ENCODE peak calls at places on chromosomes 2 and 18, in ten cellular contexts. V is cardiac muscle cell, L is fibroblast of pulmonary artery, H is NB4, B is K562, F is stomach, C is endodermal cell, O is pancreas, J is psoas muscle, Q is testis. S is an unnamed sample.

GRCh38 chr2:37282746-37283145 is 41.9 kb downstream of the PRKD3 start:
- DNase-seq in C (no peak), J (no peak), B (no peak), H (no peak), L (peak), Q (no peak), F (no peak), V (peak), O (no peak), S (no peak)

GRCh38 chr2:201961401-201961800 is 72.3 kb upstream of the FZD7 start:
- DNase-seq in B (no peak), V (no peak), J (no peak), C (no peak), H (no peak), L (no peak), Q (no peak), F (no peak), O (no peak), S (no peak)

GRCh38 chr2:191598296-191598695 is 79.6 kb upstream of the NABP1 start:
- DNase-seq in Q (no peak), B (no peak), H (no peak), C (no peak), L (no peak), V (no peak), F (no peak), J (no peak), O (no peak), S (no peak)

GRCh38 chr2:237486819-237487448 is at the start of gene MLPH:
- DNase-seq in O (peak), J (peak), C (peak), F (peak), Q (peak), V (peak), B (no peak), H (no peak), L (no peak), S (no peak)

GRCh38 chr2:230627806-230628724 is 84.6 kb upstream of the CAB39 start:
- DNase-seq in H (no peak), Q (no peak), O (no peak), V (peak), L (peak), C (no peak), J (no peak), F (peak), B (peak), S (no peak)

GRCh38 chr2:109210431-109211200 is 81.6 kb downstream of the SH3RF3 start:
- DNase-seq in B (no peak), H (no peak), Q (no peak), C (peak), V (no peak), L (peak), F (no peak), O (no peak), J (no peak), S (no peak)

GRCh38 chr2:101399001-101399794 is 11.9 kb upstream of the CREG2 start:
- DNase-seq in F (no peak), J (no peak), V (no peak), O (no peak), B (no peak), C (no peak), L (no peak), H (peak), Q (no peak), S (no peak)

GRCh38 chr2:199955007-199955338 is 318 bp downstream of the TYW5 start:
- DNase-seq in L (peak), H (no peak), J (no peak), Q (no peak), V (no peak), C (no peak), O (no peak), B (no peak), F (no peak), S (no peak)

GRCh38 chr2:20171445-20171977 is 53.4 kb downstream of the SDC1 start:
- DNase-seq in H (no peak), V (no peak), B (no peak), Q (no peak), C (peak), L (no peak), F (peak), J (no peak), O (no peak), S (no peak)

GRCh38 chr18:34744569-34744968 is 34.5 kb downstream of the DTNA start:
- DNase-seq in F (no peak), V (peak), L (no peak), J (no peak), O (no peak), B (no peak), Q (no peak), C (no peak), H (no peak), S (no peak)

GRCh38 chr2:204749319-204749718 is 204.0 kb downstream of the PARD3B start:
- DNase-seq in V (peak), Q (no peak), H (no peak), J (no peak), O (no peak), B (no peak), L (peak), F (no peak), C (no peak), S (no peak)

GRCh38 chr2:159912580-159912979 is 114.6 kb upstream of the CD302 start:
- DNase-seq in C (no peak), Q (no peak), F (no peak), V (no peak), O (no peak), H (no peak), B (no peak), L (no peak), J (no peak), S (no peak)

GRCh38 chr2:108635630-108636354 is 83.5 kb upstream of the RANBP2 start:
- DNase-seq in H (no peak), Q (no peak), O (no peak), F (no peak), J (no peak), B (no peak), V (no peak), L (no peak), C (no peak), S (no peak)

GRCh38 chr18:68448736-68449135 is 266.2 kb downstream of the TMX3 start:
- DNase-seq in L (peak), V (peak), F (no peak), B (no peak), Q (no peak), H (no peak), J (no peak), O (no peak), C (no peak), S (no peak)

GRCh38 chr2:30265441-30266015 is 34.2 kb downstream of the LBH start:
- DNase-seq in Q (no peak), F (no peak), C (no peak), J (no peak), B (no peak), L (peak), O (no peak), V (peak), H (no peak), S (no peak)

GRCh38 chr2:202215179-202215578 is 23.2 kb downstream of the SUMO1 start:
- DNase-seq in F (no peak), O (no peak), V (peak), J (no peak), Q (no peak), C (no peak), B (no peak), L (no peak), H (no peak), S (no peak)

GRCh38 chr2:21118302-21118920 is 5.4 kb upstream of the TDRD15 start:
- DNase-seq in V (peak), F (no peak), C (peak), B (peak), Q (peak), O (no peak), J (no peak), L (peak), H (peak), S (peak)

GRCh38 chr2:61898810-61899209 is 6.7 kb upstream of the COMMD1 start:
- DNase-seq in J (no peak), V (peak), H (peak), B (no peak), F (no peak), C (no peak), Q (peak), L (peak), O (no peak), S (no peak)

GRCh38 chr2:223941579-223942277 is 3.4 kb downstream of the WDFY1 start:
- DNase-seq in Q (no peak), F (no peak), H (no peak), O (no peak), B (no peak), J (no peak), V (peak), L (peak), C (no peak), S (no peak)

GRCh38 chr2:169038338-169038757 is 7.2 kb upstream of the ABCB11 start:
- DNase-seq in O (no peak), J (no peak), Q (no peak), V (peak), B (peak), H (peak), L (peak), C (no peak), F (no peak), S (no peak)

GRCh38 chr2:97678217-97678762 is 8.8 kb downstream of the C2orf92 start:
- DNase-seq in F (no peak), J (no peak), Q (no peak), O (no peak), H (peak), L (peak), C (no peak), V (no peak), B (no peak), S (no peak)

GRCh38 chr2:30915485-30915884 is 108.2 kb upstream of the CAPN13 start:
- DNase-seq in V (no peak), C (peak), H (peak), L (no peak), O (no peak), B (peak), F (peak), Q (peak), J (no peak), S (no peak)

GRCh38 chr2:118249531-118249930 is 161.3 kb downstream of the INSIG2 start:
- DNase-seq in L (no peak), H (peak), V (peak), O (no peak), F (no peak), Q (no peak), B (no peak), C (peak), J (no peak), S (no peak)

GRCh38 chr2:70328921-70329561 is 27.2 kb upstream of the FAM136A start:
- DNase-seq in F (peak), J (no peak), Q (no peak), O (peak), H (no peak), L (no peak), V (no peak), C (peak), B (no peak), S (peak)

GRCh38 chr18:39274535-39274934 is 1708.9 kb upstream of the CELF4 start:
- DNase-seq in H (no peak), O (no peak), C (no peak), J (no peak), Q (no peak), F (no peak), V (peak), B (no peak), L (peak), S (no peak)

GRCh38 chr2:85926931-85927527 is 38.2 kb upstream of the ST3GAL5 start:
- DNase-seq in Q (no peak), C (no peak), O (no peak), V (peak), B (no peak), F (no peak), H (no peak), J (no peak), L (peak), S (no peak)
- H3K4me3 ChIP-seq in Q (no peak), C (no peak), O (no peak), V (no peak), B (no peak), F (no peak), H (no peak), J (no peak), L (no peak), S (no peak)

GRCh38 chr2:74884866-74885265 is 50.9 kb downstream of the HK2 start:
- DNase-seq in L (no peak), V (no peak), B (no peak), F (no peak), Q (no peak), H (no peak), J (no peak), C (no peak), O (no peak), S (no peak)
- TF ChIP-seq CTCF in L (no peak), V (no peak), B (no peak), F (no peak), Q (no peak), H (no peak), J (no peak), C (no peak), O (no peak), S (no peak)

DNA sequence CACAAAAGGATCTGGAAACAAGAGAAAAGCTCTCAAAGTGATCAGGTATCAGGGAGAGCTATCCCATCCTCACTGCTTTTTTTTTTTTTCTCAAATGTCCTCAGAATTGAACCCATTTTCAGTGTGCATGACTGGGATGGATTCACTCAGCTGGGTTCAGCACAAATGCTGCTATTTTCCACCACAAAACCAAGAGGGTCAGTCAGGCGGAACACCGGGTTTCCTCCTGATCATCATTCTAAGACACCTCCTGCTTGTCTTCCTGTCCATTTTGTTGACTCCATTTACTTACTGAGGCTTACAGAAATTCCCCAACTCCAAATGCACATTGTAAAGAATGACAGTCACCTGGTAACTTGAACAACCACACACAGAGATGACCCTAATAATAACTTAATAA is 39.9 kb downstream of the CYRIA start:
- DNase-seq in V (no peak), C (no peak), O (no peak), H (no peak), J (no peak), Q (no peak), B (no peak), L (no peak), F (no peak), S (no peak)
- H3K4me3 ChIP-seq in V (no peak), C (no peak), O (no peak), H (peak), J (no peak), Q (no peak), B (no peak), L (no peak), F (no peak), S (no peak)

GRCh38 chr2:143175435-143175834 is 46.2 kb downstream of the ARHGAP15 start:
- DNase-seq in Q (no peak), V (no peak), J (no peak), F (no peak), B (no peak), O (no peak), H (no peak), L (no peak), C (no peak), S (no peak)

GRCh38 chr2:143177081-143177786 is 48.0 kb downstream of the ARHGAP15 start:
- DNase-seq in H (no peak), C (no peak), J (no peak), Q (no peak), F (no peak), O (no peak), L (peak), B (no peak), V (peak), S (no peak)

GRCh38 chr2:143169105-143169504 is 39.9 kb downstream of the ARHGAP15 start:
- DNase-seq in C (no peak), J (no peak), F (no peak), H (no peak), V (no peak), O (no peak), B (no peak), L (no peak), Q (no peak), S (no peak)

GRCh38 chr2:143176606-143177005 is 47.4 kb downstream of the ARHGAP15 start:
- DNase-seq in C (no peak), J (no peak), F (no peak), V (peak), L (no peak), B (no peak), Q (no peak), O (no peak), H (no peak), S (no peak)

GRCh38 chr2:143171817-143172216 is 42.6 kb downstream of the ARHGAP15 start:
- DNase-seq in C (no peak), Q (no peak), V (peak), H (no peak), J (no peak), F (no peak), B (no peak), L (peak), O (no peak), S (no peak)
- TF ChIP-seq CTCF in C (peak), Q (no peak), V (peak), H (no peak), J (no peak), F (no peak), B (no peak), L (peak), O (no peak), S (peak)

GRCh38 chr2:173651891-173652290 is 297.2 kb downstream of the CDCA7 start:
- DNase-seq in J (no peak), H (no peak), F (no peak), V (no peak), B (no peak), C (no peak), L (no peak), O (no peak), Q (no peak), S (no peak)
- H3K4me3 ChIP-seq in J (no peak), H (no peak), F (no peak), V (no peak), B (no peak), C (no peak), L (no peak), O (no peak), Q (no peak), S (no peak)

GRCh38 chr2:9657731-9658130 is 26.9 kb upstream of the YWHAQ start:
- DNase-seq in Q (no peak), V (no peak), C (peak), H (peak), B (no peak), F (no peak), J (no peak), O (no peak), L (no peak), S (no peak)
- TF ChIP-seq CTCF in Q (no peak), V (no peak), C (peak), H (no peak), B (no peak), F (no peak), J (no peak), O (no peak), L (peak), S (no peak)

DNA sequence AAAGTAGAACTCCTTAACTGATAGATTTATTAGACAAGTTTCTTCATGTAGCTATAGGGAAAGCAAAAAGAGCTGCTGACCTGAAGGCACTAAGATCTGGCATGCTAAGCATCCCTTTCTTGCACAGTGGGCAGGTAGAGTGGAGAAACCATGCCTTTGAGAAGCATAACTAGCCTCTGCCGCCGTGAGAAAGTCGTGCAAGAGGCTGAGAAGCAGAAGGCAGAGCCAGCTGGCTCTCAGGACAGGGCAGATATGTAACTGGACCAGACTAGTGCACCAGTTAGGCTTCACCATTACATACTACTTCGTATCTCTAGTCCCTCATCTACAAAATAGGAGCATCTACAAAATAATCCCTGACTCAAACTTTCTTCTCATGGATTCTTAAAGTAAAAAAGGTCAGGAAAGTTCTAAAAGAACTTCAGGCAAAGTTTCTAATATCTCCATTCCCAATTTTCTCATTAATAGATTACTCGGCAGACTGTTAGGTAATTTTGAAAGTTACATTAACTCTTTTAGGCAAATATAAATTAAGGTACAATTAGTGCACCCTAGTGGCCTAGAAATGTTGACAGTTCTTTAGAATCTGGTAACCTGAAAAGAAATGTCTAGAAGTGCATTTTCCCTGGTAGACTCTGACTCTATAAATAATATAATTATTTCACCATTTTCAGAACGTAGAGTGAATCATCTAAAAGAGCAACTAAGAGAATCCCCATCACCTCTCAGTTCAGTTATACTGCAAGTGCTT is 10.3 kb downstream of the ERBB4 start:
- DNase-seq in V (no peak), C (no peak), B (no peak), J (no peak), O (no peak), Q (no peak), F (no peak), H (no peak), L (no peak), S (no peak)
- H3K4me3 ChIP-seq in V (no peak), C (no peak), B (no peak), J (no peak), O (no peak), Q (no peak), F (no peak), H (no peak), L (no peak), S (no peak)

DNA sequence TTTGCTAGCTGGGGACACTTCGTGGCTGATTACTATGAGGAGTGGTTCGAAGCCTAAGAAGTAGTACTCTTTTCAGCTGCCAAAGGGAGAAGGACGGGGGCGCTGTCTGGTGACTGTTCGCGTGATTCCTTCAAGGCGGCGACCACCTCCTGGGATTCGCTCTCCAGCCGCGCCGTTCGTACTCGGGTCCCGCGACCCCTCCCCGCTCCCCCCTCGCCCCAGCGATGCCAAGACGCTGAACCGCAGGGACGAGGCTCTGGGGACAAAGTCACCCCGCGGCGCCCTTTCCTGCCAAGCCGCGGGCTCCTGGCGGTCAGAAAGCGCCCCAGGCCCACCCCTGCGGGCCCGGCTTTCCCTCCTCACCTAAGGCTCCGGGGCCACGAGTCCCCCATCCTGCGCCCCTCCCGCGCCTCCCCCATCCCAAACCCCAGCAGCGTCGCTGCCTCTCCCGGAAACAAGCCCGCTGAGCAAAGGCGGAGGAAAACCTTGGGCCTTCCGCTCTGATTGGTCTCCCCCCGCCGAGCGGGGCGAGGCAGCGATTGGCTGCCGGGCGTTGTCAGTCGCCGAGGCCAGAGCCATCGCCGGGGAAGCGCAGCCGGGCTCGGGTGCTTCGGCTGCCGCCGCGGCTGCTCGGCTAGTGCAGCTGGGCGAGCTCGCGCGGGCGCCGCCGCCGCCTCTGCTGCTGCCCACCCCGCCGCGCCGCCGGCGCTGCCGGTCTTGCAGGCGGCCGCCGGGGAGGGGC is 404.3 kb downstream of the XIRP2 start:
- DNase-seq in V (peak), Q (peak), C (peak), O (peak), L (peak), B (peak), J (peak), H (peak), F (peak), S (peak)
- TF ChIP-seq CTCF in V (peak), Q (no peak), C (peak), O (no peak), L (peak), B (no peak), J (no peak), H (no peak), F (no peak), S (peak)

S was measured in Panc1.